ENCODE peak calls at places on chromosomes 13 and 19, in nine cellular contexts. N is sigmoid colon, P is brain microvascular endothelial cell, Q is astrocyte, M is thoracic aorta, C is Peyer's patch, Z is uterus, J is tibial nerve, F is BJ. G is an unnamed sample.

GRCh38 chr19:6572217-6572616 is 18.7 kb downstream of the CD70 start:
- DNase-seq in C (no peak), Z (no peak), N (peak; percentile 78), Q (no peak), P (no peak), M (no peak), F (no peak), J (peak; percentile 34), G (no peak)

GRCh38 chr19:14118165-14119051 is 846 bp upstream of the PRKACA start:
- DNase-seq in P (peak; percentile 28), Z (peak; percentile 91), J (peak; percentile 90), C (peak; percentile 69), F (peak; percentile 41), N (peak; percentile 97), M (no peak), Q (peak; percentile 58), G (peak; percentile 24)

GRCh38 chr19:40217027-40217810 is 965 bp downstream of the TTC9B start:
- DNase-seq in N (no peak), P (no peak), M (no peak), C (peak; percentile 75), F (no peak), J (no peak), Z (no peak), Q (no peak), G (no peak)

GRCh38 chr19:53649746-53650593 is 18.2 kb downstream of the DPRX start:
- DNase-seq in J (no peak), C (no peak), N (no peak), F (no peak), Q (no peak), P (no peak), M (no peak), Z (no peak), G (no peak)

GRCh38 chr13:101917475-101917810 is 465.0 kb downstream of the ITGBL1 start:
- DNase-seq in J (no peak), Z (no peak), M (no peak), N (no peak), F (no peak), C (no peak), P (no peak), Q (no peak), G (no peak)

GRCh38 chr13:65497265-65497664 is 1732.9 kb downstream of the PCDH9 start:
- DNase-seq in F (peak; percentile 25), M (no peak), C (no peak), Q (peak; percentile 64), P (peak; percentile 38), N (no peak), J (no peak), Z (no peak), G (no peak)

GRCh38 chr13:30464496-30465351 is 1.0 kb downstream of the HMGB1 start:
- DNase-seq in P (peak; percentile 60), Z (peak; percentile 83), N (peak; percentile 86), M (peak; percentile 36), J (peak; percentile 65), Q (peak; percentile 77), F (no peak), C (peak; percentile 87), G (peak; percentile 35)

GRCh38 chr19:3206216-3206953 is 18.1 kb upstream of the CELF5 start:
- DNase-seq in Z (no peak), Q (no peak), J (no peak), F (no peak), N (no peak), M (no peak), P (no peak), C (no peak), G (no peak)

GRCh38 chr13:26219726-26220125 is 2.4 kb downstream of the RNF6 start:
- DNase-seq in Q (peak; percentile 54), M (no peak), P (no peak), J (no peak), Z (no peak), F (peak; percentile 11), N (no peak), C (no peak), G (no peak)

GRCh38 chr13:67303661-67304333 is 73.7 kb upstream of the PCDH9 start:
- DNase-seq in M (no peak), Q (no peak), Z (no peak), F (no peak), C (no peak), J (no peak), N (no peak), P (no peak), G (no peak)

GRCh38 chr19:3618144-3618810 is 8.3 kb downstream of the CACTIN start:
- DNase-seq in Q (no peak), C (peak; percentile 79), Z (peak; percentile 64), N (peak; percentile 88), J (peak; percentile 60), F (no peak), P (no peak), M (no peak), G (no peak)

GRCh38 chr13:102812616-102813287 is 13.8 kb downstream of the BIVM start:
- DNase-seq in N (no peak), Q (peak; percentile 35), C (no peak), J (no peak), F (no peak), Z (no peak), P (peak; percentile 16), M (no peak), G (no peak)

GRCh38 chr13:31965361-31966066 is 66.1 kb upstream of the FRY start:
- DNase-seq in C (no peak), Z (no peak), M (no peak), P (peak; percentile 84), Q (peak; percentile 62), J (no peak), F (no peak), N (no peak), G (no peak)

GRCh38 chr19:12800344-12800732 is 1.3 kb downstream of the PRDX2 start:
- DNase-seq in Q (no peak), N (no peak), C (no peak), F (no peak), Z (no peak), P (no peak), J (no peak), M (no peak), G (no peak)

GRCh38 chr13:54949735-54950134 is 1921.1 kb downstream of the OLFM4 start:
- DNase-seq in Z (no peak), Q (no peak), M (no peak), J (no peak), F (no peak), N (no peak), P (no peak), C (no peak), G (no peak)

GRCh38 chr13:98577823-98578285 is 947 bp upstream of the STK24 start:
- DNase-seq in P (no peak), C (peak; percentile 77), J (no peak), Q (no peak), F (no peak), Z (no peak), M (no peak), N (no peak), G (no peak)

GRCh38 chr13:59043016-59043415 is 1120.7 kb downstream of the DIAPH3 start:
- DNase-seq in N (no peak), F (no peak), P (no peak), Z (no peak), C (no peak), M (no peak), Q (no peak), J (no peak), G (no peak)

GRCh38 chr13:65959305-65959704 is 1270.8 kb downstream of the PCDH9 start:
- DNase-seq in Z (no peak), J (no peak), M (no peak), N (no peak), C (no peak), Q (peak; percentile 4), F (peak; percentile 85), P (no peak), G (no peak)

GRCh38 chr19:32269831-32270230 is 75.6 kb upstream of the ZNF507 start:
- DNase-seq in P (no peak), M (no peak), J (no peak), N (no peak), Q (no peak), Z (no peak), C (no peak), F (no peak), G (no peak)
- H3K36me3 ChIP-seq in P (no peaks in the 10 kb centered on the region), M (no peaks in the 10 kb centered on the region), J (no peaks in the 10 kb centered on the region), N (no peaks in the 10 kb centered on the region), Q (no peaks in the 10 kb centered on the region), Z (no peaks in the 10 kb centered on the region), C (no peaks in the 10 kb centered on the region), F (no peaks in the 10 kb centered on the region), G (no peaks in the 10 kb centered on the region)

DNA sequence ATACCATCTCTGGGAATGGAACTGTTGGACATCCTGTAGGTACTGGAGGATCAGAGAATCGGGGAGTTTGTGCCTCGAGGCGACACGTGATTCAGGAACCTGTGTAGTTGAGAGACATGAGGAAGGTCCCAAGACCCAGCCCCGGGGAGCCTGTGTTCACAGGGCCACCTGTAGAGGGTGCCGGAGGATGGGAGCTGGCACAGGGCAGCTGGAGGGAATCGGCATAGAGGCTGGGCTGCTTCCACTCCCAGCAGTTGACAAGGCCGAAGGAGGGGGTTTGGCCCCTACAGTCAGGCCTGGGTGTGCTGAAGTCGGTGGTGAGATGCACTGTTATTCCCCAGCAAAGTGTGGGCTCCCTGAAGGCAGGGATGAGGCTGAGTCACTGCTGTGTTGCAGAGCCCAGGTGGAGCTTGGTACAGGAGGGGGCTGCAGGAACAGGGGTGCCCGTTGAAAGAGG is 2.5 kb upstream of the ISYNA1 start:
- DNase-seq in C (no peak), Z (no peak), N (no peak), P (no peak), F (no peak), M (no peak), Q (no peak), J (no peak), G (no peak)
- TF ChIP-seq CTCF in C (peak; percentile 26), Z (peak; percentile 8), N (no peak), P (peak; percentile 49), F (peak; percentile 33), M (no peak), Q (no peak), J (no peak), G (no peak)

GRCh38 chr19:49686503-49687088 is 2.8 kb upstream of the ADM5 start:
- DNase-seq in P (no peak), M (no peak), F (no peak), Z (no peak), N (no peak), J (no peak), C (no peak), Q (no peak), G (no peak)
- H3K36me3 ChIP-seq in P (peaks cover 39% of the 10 kb centered on the region), M (peaks cover 42% of the 10 kb centered on the region), F (peaks cover 34% of the 10 kb centered on the region), Z (no peaks in the 10 kb centered on the region), N (peaks cover 54% of the 10 kb centered on the region), J (peaks cover 29% of the 10 kb centered on the region), C (no peaks in the 10 kb centered on the region), Q (peaks cover 16% of the 10 kb centered on the region), G (peaks cover 25% of the 10 kb centered on the region)

DNA sequence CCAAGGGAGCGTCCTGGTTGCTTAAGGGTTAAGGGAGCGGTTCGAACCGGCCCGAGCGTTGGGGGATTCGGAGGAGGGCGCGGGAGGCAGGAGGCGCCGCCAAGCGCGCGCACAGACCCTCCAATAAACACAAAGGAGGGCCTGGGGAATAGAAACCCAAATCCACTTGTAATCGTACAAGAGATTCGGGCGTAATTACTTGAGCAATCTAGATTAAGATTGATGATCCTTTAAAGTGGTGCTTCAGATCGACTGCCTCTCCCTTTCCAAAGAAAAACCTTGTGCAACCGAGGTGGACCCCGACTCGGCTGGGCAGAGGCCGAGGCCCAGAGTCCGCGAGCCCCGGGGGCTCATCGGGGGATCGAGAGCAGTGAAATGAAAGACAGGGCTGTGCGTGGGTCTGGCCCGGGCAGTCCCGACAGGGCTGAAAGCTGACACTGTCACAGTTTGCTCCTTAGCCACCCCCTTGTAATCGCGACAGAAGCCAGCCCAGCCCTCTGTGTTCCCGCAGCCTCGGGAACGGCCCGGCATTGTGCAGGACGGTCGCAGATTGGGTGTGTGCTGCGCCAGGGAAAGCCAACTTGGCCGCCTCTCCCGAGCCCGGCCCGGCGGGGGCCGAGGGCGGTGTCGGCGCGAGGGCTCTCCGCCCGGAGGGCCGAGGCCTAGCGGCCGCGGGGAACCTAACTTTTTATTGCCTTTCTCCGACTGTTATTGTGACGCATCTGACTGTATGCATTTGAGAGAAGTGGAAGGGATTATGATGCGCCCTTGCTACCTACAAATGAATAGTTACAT is 5.6 kb downstream of the MAB21L1 start:
- DNase-seq in J (peak; percentile 34), Z (no peak), C (peak; percentile 50), Q (peak; percentile 25), N (peak; percentile 67), F (no peak), P (peak; percentile 5), M (no peak), G (no peak)
- TF ChIP-seq CTCF in J (no peak), Z (no peak), C (no peak), Q (no peak), N (no peak), F (no peak), P (no peak), M (no peak), G (no peak)

G was measured in esophagus squamous epithelium.